ENCODE peak calls at places on chromosomes 13 and 19, in four cellular contexts. I, S, Q and H are unnamed samples. For H3K4me1, the result is how much of the 10 kb centered on the place peaks cover.

GRCh38 chr19:42290523-42291436 is 11.2 kb upstream of the PRR19 start:
- DNase-seq in I (no peak), S (no peak), Q (no peak), H (peak)

GRCh38 chr19:9011875-9012274 is 1.7 kb upstream of the MUC16 start:
- DNase-seq in I (no peak), S (no peak), Q (no peak), H (no peak)

GRCh38 chr13:64551755-64552154 is 2678.4 kb downstream of the PCDH9 start:
- DNase-seq in I (no peak), S (no peak), Q (no peak), H (no peak)

GRCh38 chr19:41230067-41230857 is 11.2 kb downstream of the AXL start:
- DNase-seq in I (no peak), S (no peak), Q (no peak), H (no peak)

GRCh38 chr19:46980756-46981155 is 38.9 kb upstream of the NPAS1 start:
- DNase-seq in I (no peak), S (no peak), Q (no peak), H (no peak)

GRCh38 chr13:44155422-44156293 is 218.0 kb upstream of the SERP2 start:
- DNase-seq in I (peak), S (peak), Q (peak), H (no peak)

GRCh38 chr19:41691268-41691970 is 3.3 kb upstream of the CEACAM7 start:
- DNase-seq in I (no peak), S (no peak), Q (peak), H (no peak)

GRCh38 chr19:45770192-45771101 is 1.4 kb upstream of the SIX5 start:
- DNase-seq in I (peak), S (peak), Q (peak), H (peak)

GRCh38 chr19:55479451-55480230 is 3.2 kb downstream of the ZNF628 start:
- DNase-seq in I (no peak), S (no peak), Q (no peak), H (no peak)

GRCh38 chr13:36882829-36883390 is 37.1 kb downstream of the SMAD9 start:
- DNase-seq in I (no peak), S (no peak), Q (peak), H (no peak)

GRCh38 chr19:39971380-39971841 is 446 bp downstream of the PSMC4 start:
- DNase-seq in I (no peak), S (peak), Q (no peak), H (no peak)

GRCh38 chr13:113119822-113120189 is 2.8 kb upstream of the F10 start:
- DNase-seq in I (no peak), S (no peak), Q (no peak), H (no peak)

GRCh38 chr13:45654633-45655349 is 39.3 kb upstream of the ERICH6B start:
- DNase-seq in I (no peak), S (no peak), Q (no peak), H (no peak)

GRCh38 chr19:5340637-5341447 is at the start of gene PTPRS:
- DNase-seq in I (peak), S (peak), Q (peak), H (peak)

GRCh38 chr13:93674337-93674755 is 447.7 kb downstream of the GPC6 start:
- DNase-seq in I (no peak), S (no peak), Q (no peak), H (no peak)

GRCh38 chr19:32403291-32403995 is 2.1 kb upstream of the DPY19L3 start:
- DNase-seq in I (no peak), S (no peak), Q (no peak), H (no peak)
- H3K4me3 ChIP-seq in I (no peak), S (no peak), Q (no peak), H (no peak)

GRCh38 chr19:1221141-1221903 is 15.7 kb downstream of the STK11 start:
- DNase-seq in I (no peak), S (peak), Q (peak), H (no peak)
- H3K4me1 ChIP-seq in I (under half), S (half or more), Q (under half), H (under half)

GRCh38 chr19:10961763-10962536 is 1.1 kb downstream of the SMARCA4 start:
- DNase-seq in I (no peak), S (no peak), Q (no peak), H (no peak)

GRCh38 chr19:10964903-10965302 is 4.1 kb downstream of the SMARCA4 start:
- DNase-seq in I (no peak), S (no peak), Q (no peak), H (no peak)

GRCh38 chr19:10961073-10961762 is 388 bp downstream of the SMARCA4 start:
- DNase-seq in I (peak), S (peak), Q (peak), H (peak)

GRCh38 chr19:10963865-10964264 is 3.0 kb downstream of the SMARCA4 start:
- DNase-seq in I (no peak), S (no peak), Q (no peak), H (no peak)

DNA sequence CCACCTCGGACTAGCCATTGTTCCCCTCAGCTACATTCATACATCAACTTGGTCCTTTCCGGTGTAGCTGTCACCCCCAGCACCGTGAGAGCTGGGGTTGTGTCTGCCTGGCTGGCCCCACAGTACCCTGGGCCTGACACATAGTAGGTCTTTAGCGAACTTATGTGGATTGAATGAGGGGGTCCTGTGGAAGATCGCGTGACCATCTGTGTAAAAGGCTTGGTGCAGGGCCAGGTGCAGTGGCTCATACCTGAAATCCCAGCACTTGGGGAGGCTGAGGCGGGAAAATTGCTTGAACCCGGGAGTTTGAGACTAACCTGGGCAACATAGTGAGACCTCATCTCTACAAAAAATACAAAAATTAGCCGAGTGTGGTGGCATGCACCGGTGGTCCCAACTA is 2.0 kb downstream of the SMARCA4 start:
- DNase-seq in I (no peak), S (no peak), Q (no peak), H (no peak)
- H3K4me3 ChIP-seq in I (no peak), S (no peak), Q (no peak), H (no peak)

DNA sequence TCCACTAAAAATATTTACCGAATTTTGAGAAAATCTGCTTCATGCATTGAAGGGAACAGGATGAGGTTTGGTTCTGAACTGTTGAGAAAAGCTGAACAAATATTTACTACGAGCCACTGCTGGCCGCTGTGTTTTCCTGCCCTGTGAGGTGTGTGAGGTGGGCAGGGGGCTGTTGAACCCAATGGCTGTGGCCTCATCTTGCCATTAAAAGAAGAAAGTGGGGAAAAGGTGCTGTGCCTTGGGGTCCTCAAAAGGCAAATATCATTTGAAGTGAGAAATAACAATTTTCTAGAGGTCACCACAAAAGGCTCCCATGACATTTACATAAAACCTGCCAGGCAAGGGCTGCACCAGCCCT is 44.7 kb downstream of the KLF2 start:
- DNase-seq in I (no peak), S (no peak), Q (no peak), H (no peak)
- H3K4me1 ChIP-seq in I (under half), S (half or more), Q (under half), H (half or more)

DNA sequence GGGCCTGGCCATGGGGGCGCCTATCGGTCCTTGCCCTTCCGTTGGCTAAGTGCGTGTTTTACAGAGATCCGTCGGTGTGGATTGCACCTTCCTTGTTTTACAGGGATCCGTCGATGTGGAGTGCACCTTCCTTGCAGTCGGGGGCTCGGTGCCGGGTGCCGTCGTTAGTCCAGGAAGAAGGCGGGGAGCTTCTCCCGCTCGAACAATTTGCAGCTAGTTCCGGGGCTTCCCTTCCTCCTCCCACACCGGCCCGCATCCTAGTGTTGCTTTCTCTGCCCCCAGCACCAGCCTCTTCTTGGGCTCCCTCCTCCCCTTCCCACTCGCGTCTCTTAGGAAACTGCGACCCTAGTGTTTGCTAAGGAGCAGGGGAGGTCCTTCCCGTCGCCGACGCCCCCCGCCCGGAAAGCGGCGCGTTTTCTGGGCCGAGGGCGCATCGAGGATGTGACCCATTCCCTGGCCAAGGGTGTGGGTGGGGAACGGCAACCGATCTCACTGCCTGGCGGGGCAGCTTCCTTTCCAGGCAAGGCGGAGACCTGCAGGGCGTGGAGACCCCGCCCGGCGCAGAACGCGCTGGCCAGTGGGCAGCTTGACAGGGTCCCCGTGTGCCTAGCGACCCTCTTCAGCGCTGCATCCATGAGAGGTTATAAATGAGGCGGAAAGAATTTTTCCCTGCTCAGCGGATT is 75.7 kb upstream of the ZNF91 start:
- DNase-seq in I (no peak), S (no peak), Q (peak), H (no peak)
- H3K4me3 ChIP-seq in I (peak), S (peak), Q (no peak), H (no peak)

GRCh38 chr19:7258042-7258839 is 36.0 kb downstream of the INSR start:
- DNase-seq in I (no peak), S (no peak), Q (no peak), H (no peak)
- H3K4me1 ChIP-seq in I (under half), S (half or more), Q (under half), H (under half)